ENCODE peak calls at places on chromosomes 1 and 21, in ten cellular contexts. One of them, this sample, is unnamed.

GRCh38 chr1:93771843-93772242 is 90.2 kb upstream of the BCAR3 start:
- DNase-seq in sciatic nerve: no peak
- DNase-seq in stimulated activated CD8-positive, alpha-beta memory T cell treated with anti-CD3 and anti-CD28 coated beads, Interleukin-4, amount 100 ng/mL, for 48 hours: no peak
- DNase-seq in dermis microvascular lymphatic vessel endothelial cell: no peak
- DNase-seq in activated CD4-positive, alpha-beta T cell treated with anti-CD3 and anti-CD28 coated beads, Interleukin-2, amount 50 U/mL, for 1 hour: no peak
- DNase-seq in NCI-H748 treated with DMSO at 0.1 percent for 48 hours: no peak
- DNase-seq in NCI-H2107: no peak
- DNase-seq in HT1080: no peak
- DNase-seq in mammary epithelial cell: no peak
- DNase-seq in mesendoderm: no peak
- DNase-seq in this sample: no peak

GRCh38 chr1:207030522-207031009 is 2.0 kb downstream of the C1orf116 start:
- DNase-seq in sciatic nerve: no peak
- DNase-seq in stimulated activated CD8-positive, alpha-beta memory T cell treated with anti-CD3 and anti-CD28 coated beads, Interleukin-4, amount 100 ng/mL, for 48 hours: no peak
- DNase-seq in dermis microvascular lymphatic vessel endothelial cell: no peak
- DNase-seq in activated CD4-positive, alpha-beta T cell treated with anti-CD3 and anti-CD28 coated beads, Interleukin-2, amount 50 U/mL, for 1 hour: no peak
- DNase-seq in NCI-H748 treated with DMSO at 0.1 percent for 48 hours: no peak
- DNase-seq in NCI-H2107: no peak
- DNase-seq in HT1080: no peak
- DNase-seq in mammary epithelial cell: peak
- DNase-seq in mesendoderm: peak
- DNase-seq in this sample: no peak

GRCh38 chr1:12293416-12293815 is 63.6 kb downstream of the VPS13D start:
- DNase-seq in sciatic nerve: no peak
- DNase-seq in stimulated activated CD8-positive, alpha-beta memory T cell treated with anti-CD3 and anti-CD28 coated beads, Interleukin-4, amount 100 ng/mL, for 48 hours: no peak
- DNase-seq in dermis microvascular lymphatic vessel endothelial cell: no peak
- DNase-seq in activated CD4-positive, alpha-beta T cell treated with anti-CD3 and anti-CD28 coated beads, Interleukin-2, amount 50 U/mL, for 1 hour: no peak
- DNase-seq in NCI-H748 treated with DMSO at 0.1 percent for 48 hours: no peak
- DNase-seq in NCI-H2107: no peak
- DNase-seq in HT1080: no peak
- DNase-seq in mammary epithelial cell: no peak
- DNase-seq in mesendoderm: no peak
- DNase-seq in this sample: no peak

GRCh38 chr1:56520202-56520601 is 59.2 kb downstream of the PLPP3 start:
- DNase-seq in sciatic nerve: no peak
- DNase-seq in stimulated activated CD8-positive, alpha-beta memory T cell treated with anti-CD3 and anti-CD28 coated beads, Interleukin-4, amount 100 ng/mL, for 48 hours: no peak
- DNase-seq in dermis microvascular lymphatic vessel endothelial cell: no peak
- DNase-seq in activated CD4-positive, alpha-beta T cell treated with anti-CD3 and anti-CD28 coated beads, Interleukin-2, amount 50 U/mL, for 1 hour: no peak
- DNase-seq in NCI-H748 treated with DMSO at 0.1 percent for 48 hours: no peak
- DNase-seq in NCI-H2107: no peak
- DNase-seq in HT1080: no peak
- DNase-seq in mammary epithelial cell: no peak
- DNase-seq in mesendoderm: no peak
- DNase-seq in this sample: no peak

GRCh38 chr1:172121071-172121717 is 279.9 kb downstream of the DNM3 start:
- DNase-seq in sciatic nerve: no peak
- DNase-seq in stimulated activated CD8-positive, alpha-beta memory T cell treated with anti-CD3 and anti-CD28 coated beads, Interleukin-4, amount 100 ng/mL, for 48 hours: no peak
- DNase-seq in dermis microvascular lymphatic vessel endothelial cell: no peak
- DNase-seq in activated CD4-positive, alpha-beta T cell treated with anti-CD3 and anti-CD28 coated beads, Interleukin-2, amount 50 U/mL, for 1 hour: no peak
- DNase-seq in NCI-H748 treated with DMSO at 0.1 percent for 48 hours: no peak
- DNase-seq in NCI-H2107: no peak
- DNase-seq in HT1080: no peak
- DNase-seq in mammary epithelial cell: no peak
- DNase-seq in mesendoderm: no peak
- DNase-seq in this sample: no peak

GRCh38 chr1:222791006-222791710 is 23.7 kb upstream of the DISP1 start:
- DNase-seq in sciatic nerve: no peak
- DNase-seq in stimulated activated CD8-positive, alpha-beta memory T cell treated with anti-CD3 and anti-CD28 coated beads, Interleukin-4, amount 100 ng/mL, for 48 hours: no peak
- DNase-seq in dermis microvascular lymphatic vessel endothelial cell: no peak
- DNase-seq in activated CD4-positive, alpha-beta T cell treated with anti-CD3 and anti-CD28 coated beads, Interleukin-2, amount 50 U/mL, for 1 hour: no peak
- DNase-seq in NCI-H748 treated with DMSO at 0.1 percent for 48 hours: no peak
- DNase-seq in NCI-H2107: no peak
- DNase-seq in HT1080: no peak
- DNase-seq in mammary epithelial cell: no peak
- DNase-seq in mesendoderm: no peak
- DNase-seq in this sample: peak

GRCh38 chr21:43731476-43731875 is 12.5 kb downstream of the PDXK start:
- DNase-seq in sciatic nerve: no peak
- DNase-seq in stimulated activated CD8-positive, alpha-beta memory T cell treated with anti-CD3 and anti-CD28 coated beads, Interleukin-4, amount 100 ng/mL, for 48 hours: no peak
- DNase-seq in dermis microvascular lymphatic vessel endothelial cell: no peak
- DNase-seq in activated CD4-positive, alpha-beta T cell treated with anti-CD3 and anti-CD28 coated beads, Interleukin-2, amount 50 U/mL, for 1 hour: no peak
- DNase-seq in NCI-H748 treated with DMSO at 0.1 percent for 48 hours: no peak
- DNase-seq in NCI-H2107: no peak
- DNase-seq in HT1080: no peak
- DNase-seq in mammary epithelial cell: no peak
- DNase-seq in mesendoderm: no peak
- DNase-seq in this sample: no peak

GRCh38 chr1:20375563-20375962 is 84.9 kb downstream of the VWA5B1 start:
- DNase-seq in sciatic nerve: no peak
- DNase-seq in stimulated activated CD8-positive, alpha-beta memory T cell treated with anti-CD3 and anti-CD28 coated beads, Interleukin-4, amount 100 ng/mL, for 48 hours: no peak
- DNase-seq in dermis microvascular lymphatic vessel endothelial cell: no peak
- DNase-seq in activated CD4-positive, alpha-beta T cell treated with anti-CD3 and anti-CD28 coated beads, Interleukin-2, amount 50 U/mL, for 1 hour: no peak
- DNase-seq in NCI-H748 treated with DMSO at 0.1 percent for 48 hours: no peak
- DNase-seq in NCI-H2107: no peak
- DNase-seq in HT1080: peak
- DNase-seq in mammary epithelial cell: peak
- DNase-seq in mesendoderm: no peak
- DNase-seq in this sample: no peak

GRCh38 chr1:154971341-154971998 is 923 bp upstream of the SHC1 start:
- DNase-seq in sciatic nerve: no peak
- DNase-seq in stimulated activated CD8-positive, alpha-beta memory T cell treated with anti-CD3 and anti-CD28 coated beads, Interleukin-4, amount 100 ng/mL, for 48 hours: no peak
- DNase-seq in dermis microvascular lymphatic vessel endothelial cell: no peak
- DNase-seq in activated CD4-positive, alpha-beta T cell treated with anti-CD3 and anti-CD28 coated beads, Interleukin-2, amount 50 U/mL, for 1 hour: no peak
- DNase-seq in NCI-H748 treated with DMSO at 0.1 percent for 48 hours: no peak
- DNase-seq in NCI-H2107: no peak
- DNase-seq in HT1080: peak
- DNase-seq in mammary epithelial cell: peak
- DNase-seq in mesendoderm: peak
- DNase-seq in this sample: no peak

GRCh38 chr1:193270996-193271395 is 84.6 kb upstream of the B3GALT2 start:
- DNase-seq in sciatic nerve: no peak
- DNase-seq in stimulated activated CD8-positive, alpha-beta memory T cell treated with anti-CD3 and anti-CD28 coated beads, Interleukin-4, amount 100 ng/mL, for 48 hours: no peak
- DNase-seq in dermis microvascular lymphatic vessel endothelial cell: no peak
- DNase-seq in activated CD4-positive, alpha-beta T cell treated with anti-CD3 and anti-CD28 coated beads, Interleukin-2, amount 50 U/mL, for 1 hour: no peak
- DNase-seq in NCI-H748 treated with DMSO at 0.1 percent for 48 hours: no peak
- DNase-seq in NCI-H2107: no peak
- DNase-seq in HT1080: peak
- DNase-seq in mammary epithelial cell: peak
- DNase-seq in mesendoderm: no peak
- DNase-seq in this sample: no peak

GRCh38 chr1:173568483-173568882 is 34.4 kb downstream of the SLC9C2 start:
- DNase-seq in sciatic nerve: no peak
- DNase-seq in stimulated activated CD8-positive, alpha-beta memory T cell treated with anti-CD3 and anti-CD28 coated beads, Interleukin-4, amount 100 ng/mL, for 48 hours: no peak
- DNase-seq in dermis microvascular lymphatic vessel endothelial cell: no peak
- DNase-seq in activated CD4-positive, alpha-beta T cell treated with anti-CD3 and anti-CD28 coated beads, Interleukin-2, amount 50 U/mL, for 1 hour: no peak
- DNase-seq in NCI-H748 treated with DMSO at 0.1 percent for 48 hours: no peak
- DNase-seq in NCI-H2107: no peak
- DNase-seq in HT1080: no peak
- DNase-seq in mammary epithelial cell: no peak
- DNase-seq in mesendoderm: no peak
- DNase-seq in this sample: no peak

GRCh38 chr1:7518411-7518810 is 252.7 kb upstream of the VAMP3 start:
- DNase-seq in sciatic nerve: no peak
- DNase-seq in stimulated activated CD8-positive, alpha-beta memory T cell treated with anti-CD3 and anti-CD28 coated beads, Interleukin-4, amount 100 ng/mL, for 48 hours: no peak
- DNase-seq in dermis microvascular lymphatic vessel endothelial cell: no peak
- DNase-seq in activated CD4-positive, alpha-beta T cell treated with anti-CD3 and anti-CD28 coated beads, Interleukin-2, amount 50 U/mL, for 1 hour: no peak
- DNase-seq in NCI-H748 treated with DMSO at 0.1 percent for 48 hours: no peak
- DNase-seq in NCI-H2107: no peak
- DNase-seq in HT1080: no peak
- DNase-seq in mammary epithelial cell: no peak
- DNase-seq in mesendoderm: no peak
- DNase-seq in this sample: no peak

GRCh38 chr1:233389169-233389568 is 61.6 kb downstream of the MAP3K21 start:
- DNase-seq in sciatic nerve: no peak
- DNase-seq in stimulated activated CD8-positive, alpha-beta memory T cell treated with anti-CD3 and anti-CD28 coated beads, Interleukin-4, amount 100 ng/mL, for 48 hours: no peak
- DNase-seq in dermis microvascular lymphatic vessel endothelial cell: no peak
- DNase-seq in activated CD4-positive, alpha-beta T cell treated with anti-CD3 and anti-CD28 coated beads, Interleukin-2, amount 50 U/mL, for 1 hour: no peak
- DNase-seq in NCI-H748 treated with DMSO at 0.1 percent for 48 hours: no peak
- DNase-seq in NCI-H2107: no peak
- DNase-seq in HT1080: no peak
- DNase-seq in mammary epithelial cell: no peak
- DNase-seq in mesendoderm: peak
- DNase-seq in this sample: no peak

GRCh38 chr1:35511305-35511704 is 45.9 kb downstream of the KIAA0319L start:
- DNase-seq in sciatic nerve: no peak
- DNase-seq in stimulated activated CD8-positive, alpha-beta memory T cell treated with anti-CD3 and anti-CD28 coated beads, Interleukin-4, amount 100 ng/mL, for 48 hours: no peak
- DNase-seq in dermis microvascular lymphatic vessel endothelial cell: no peak
- DNase-seq in activated CD4-positive, alpha-beta T cell treated with anti-CD3 and anti-CD28 coated beads, Interleukin-2, amount 50 U/mL, for 1 hour: no peak
- DNase-seq in NCI-H748 treated with DMSO at 0.1 percent for 48 hours: no peak
- DNase-seq in NCI-H2107: no peak
- DNase-seq in HT1080: no peak
- DNase-seq in mammary epithelial cell: no peak
- DNase-seq in mesendoderm: no peak
- DNase-seq in this sample: no peak

GRCh38 chr1:194658090-194658439 is 1471.7 kb upstream of the B3GALT2 start:
- DNase-seq in sciatic nerve: no peak
- DNase-seq in stimulated activated CD8-positive, alpha-beta memory T cell treated with anti-CD3 and anti-CD28 coated beads, Interleukin-4, amount 100 ng/mL, for 48 hours: no peak
- DNase-seq in dermis microvascular lymphatic vessel endothelial cell: no peak
- DNase-seq in activated CD4-positive, alpha-beta T cell treated with anti-CD3 and anti-CD28 coated beads, Interleukin-2, amount 50 U/mL, for 1 hour: no peak
- DNase-seq in NCI-H748 treated with DMSO at 0.1 percent for 48 hours: no peak
- DNase-seq in NCI-H2107: no peak
- DNase-seq in HT1080: peak
- DNase-seq in mammary epithelial cell: peak
- DNase-seq in mesendoderm: no peak
- DNase-seq in this sample: no peak

GRCh38 chr1:162019006-162019405 is 4.7 kb downstream of the OLFML2B start:
- DNase-seq in sciatic nerve: no peak
- DNase-seq in stimulated activated CD8-positive, alpha-beta memory T cell treated with anti-CD3 and anti-CD28 coated beads, Interleukin-4, amount 100 ng/mL, for 48 hours: no peak
- DNase-seq in dermis microvascular lymphatic vessel endothelial cell: no peak
- DNase-seq in activated CD4-positive, alpha-beta T cell treated with anti-CD3 and anti-CD28 coated beads, Interleukin-2, amount 50 U/mL, for 1 hour: no peak
- DNase-seq in NCI-H748 treated with DMSO at 0.1 percent for 48 hours: peak
- DNase-seq in NCI-H2107: peak
- DNase-seq in HT1080: peak
- DNase-seq in mammary epithelial cell: peak
- DNase-seq in mesendoderm: no peak
- DNase-seq in this sample: peak

GRCh38 chr1:56696663-56697062 is 51.5 kb downstream of the PRKAA2 start:
- DNase-seq in sciatic nerve: no peak
- DNase-seq in stimulated activated CD8-positive, alpha-beta memory T cell treated with anti-CD3 and anti-CD28 coated beads, Interleukin-4, amount 100 ng/mL, for 48 hours: no peak
- DNase-seq in dermis microvascular lymphatic vessel endothelial cell: no peak
- DNase-seq in activated CD4-positive, alpha-beta T cell treated with anti-CD3 and anti-CD28 coated beads, Interleukin-2, amount 50 U/mL, for 1 hour: no peak
- DNase-seq in NCI-H748 treated with DMSO at 0.1 percent for 48 hours: no peak
- DNase-seq in NCI-H2107: no peak
- DNase-seq in HT1080: peak
- DNase-seq in mammary epithelial cell: peak
- DNase-seq in mesendoderm: no peak
- DNase-seq in this sample: no peak

GRCh38 chr1:23673086-23673813 is 18.4 kb upstream of the RPL11 start:
- DNase-seq in sciatic nerve: no peak
- DNase-seq in stimulated activated CD8-positive, alpha-beta memory T cell treated with anti-CD3 and anti-CD28 coated beads, Interleukin-4, amount 100 ng/mL, for 48 hours: peak
- DNase-seq in dermis microvascular lymphatic vessel endothelial cell: peak
- DNase-seq in activated CD4-positive, alpha-beta T cell treated with anti-CD3 and anti-CD28 coated beads, Interleukin-2, amount 50 U/mL, for 1 hour: peak
- DNase-seq in NCI-H748 treated with DMSO at 0.1 percent for 48 hours: no peak
- DNase-seq in NCI-H2107: no peak
- DNase-seq in HT1080: peak
- DNase-seq in mammary epithelial cell: peak
- DNase-seq in mesendoderm: peak
- DNase-seq in this sample: peak

GRCh38 chr1:200354243-200354642 is 55.6 kb downstream of the ZNF281 start:
- DNase-seq in sciatic nerve: no peak
- DNase-seq in stimulated activated CD8-positive, alpha-beta memory T cell treated with anti-CD3 and anti-CD28 coated beads, Interleukin-4, amount 100 ng/mL, for 48 hours: no peak
- DNase-seq in dermis microvascular lymphatic vessel endothelial cell: no peak
- DNase-seq in activated CD4-positive, alpha-beta T cell treated with anti-CD3 and anti-CD28 coated beads, Interleukin-2, amount 50 U/mL, for 1 hour: no peak
- DNase-seq in NCI-H748 treated with DMSO at 0.1 percent for 48 hours: no peak
- DNase-seq in NCI-H2107: no peak
- DNase-seq in HT1080: no peak
- DNase-seq in mammary epithelial cell: peak
- DNase-seq in mesendoderm: no peak
- DNase-seq in this sample: no peak

GRCh38 chr21:46118305-46118870 is 20.5 kb downstream of the COL6A2 start:
- DNase-seq in sciatic nerve: no peak
- DNase-seq in stimulated activated CD8-positive, alpha-beta memory T cell treated with anti-CD3 and anti-CD28 coated beads, Interleukin-4, amount 100 ng/mL, for 48 hours: no peak
- DNase-seq in dermis microvascular lymphatic vessel endothelial cell: no peak
- DNase-seq in activated CD4-positive, alpha-beta T cell treated with anti-CD3 and anti-CD28 coated beads, Interleukin-2, amount 50 U/mL, for 1 hour: no peak
- DNase-seq in NCI-H748 treated with DMSO at 0.1 percent for 48 hours: no peak
- DNase-seq in NCI-H2107: no peak
- DNase-seq in HT1080: no peak
- DNase-seq in mammary epithelial cell: no peak
- DNase-seq in mesendoderm: no peak
- DNase-seq in this sample: no peak

GRCh38 chr1:119870917-119871486 is 25.3 kb downstream of the ADAM30 start:
- DNase-seq in sciatic nerve: peak
- DNase-seq in stimulated activated CD8-positive, alpha-beta memory T cell treated with anti-CD3 and anti-CD28 coated beads, Interleukin-4, amount 100 ng/mL, for 48 hours: peak
- DNase-seq in dermis microvascular lymphatic vessel endothelial cell: peak
- DNase-seq in activated CD4-positive, alpha-beta T cell treated with anti-CD3 and anti-CD28 coated beads, Interleukin-2, amount 50 U/mL, for 1 hour: peak
- DNase-seq in NCI-H748 treated with DMSO at 0.1 percent for 48 hours: peak
- DNase-seq in NCI-H2107: peak
- DNase-seq in HT1080: peak
- DNase-seq in mammary epithelial cell: peak
- DNase-seq in mesendoderm: peak
- DNase-seq in this sample: peak

GRCh38 chr21:33964706-33965325 is 49.2 kb upstream of the ATP5PO start:
- DNase-seq in sciatic nerve: no peak
- DNase-seq in stimulated activated CD8-positive, alpha-beta memory T cell treated with anti-CD3 and anti-CD28 coated beads, Interleukin-4, amount 100 ng/mL, for 48 hours: no peak
- DNase-seq in dermis microvascular lymphatic vessel endothelial cell: no peak
- DNase-seq in activated CD4-positive, alpha-beta T cell treated with anti-CD3 and anti-CD28 coated beads, Interleukin-2, amount 50 U/mL, for 1 hour: no peak
- DNase-seq in NCI-H748 treated with DMSO at 0.1 percent for 48 hours: no peak
- DNase-seq in NCI-H2107: no peak
- DNase-seq in HT1080: no peak
- DNase-seq in mammary epithelial cell: no peak
- DNase-seq in mesendoderm: no peak
- DNase-seq in this sample: no peak

GRCh38 chr1:227894831-227895451 is 52.8 kb downstream of the WNT9A start:
- DNase-seq in sciatic nerve: peak
- DNase-seq in stimulated activated CD8-positive, alpha-beta memory T cell treated with anti-CD3 and anti-CD28 coated beads, Interleukin-4, amount 100 ng/mL, for 48 hours: peak
- DNase-seq in dermis microvascular lymphatic vessel endothelial cell: no peak
- DNase-seq in activated CD4-positive, alpha-beta T cell treated with anti-CD3 and anti-CD28 coated beads, Interleukin-2, amount 50 U/mL, for 1 hour: no peak
- DNase-seq in NCI-H748 treated with DMSO at 0.1 percent for 48 hours: no peak
- DNase-seq in NCI-H2107: no peak
- DNase-seq in HT1080: no peak
- DNase-seq in mammary epithelial cell: peak
- DNase-seq in mesendoderm: no peak
- DNase-seq in this sample: no peak